ENCODE peak calls at places on chromosomes 3 and 15, in six cellular contexts. One of them, this sample, is unnamed.

GRCh38 chr15:62895905-62896316 is 146.6 kb upstream of the TPM1 start:
- DNase-seq in left cardiac atrium: no peak
- DNase-seq in AG10803: peak
- DNase-seq in iris pigment epithelial cell: peak
- DNase-seq in thoracic aorta: no peak
- DNase-seq in AG08396: peak
- DNase-seq in this sample: no peak

GRCh38 chr3:175346573-175347356 is 487.6 kb downstream of the NAALADL2 start:
- DNase-seq in left cardiac atrium: peak
- DNase-seq in AG10803: peak
- DNase-seq in iris pigment epithelial cell: peak
- DNase-seq in thoracic aorta: peak
- DNase-seq in AG08396: peak
- DNase-seq in this sample: peak

GRCh38 chr15:58472821-58473581 is 41.2 kb downstream of the LIPC start:
- DNase-seq in left cardiac atrium: no peak
- DNase-seq in AG10803: no peak
- DNase-seq in iris pigment epithelial cell: peak
- DNase-seq in thoracic aorta: no peak
- DNase-seq in AG08396: no peak
- DNase-seq in this sample: no peak

GRCh38 chr3:64392001-64392400 is 166.7 kb upstream of the PRICKLE2 start:
- DNase-seq in left cardiac atrium: no peak
- DNase-seq in AG10803: peak
- DNase-seq in iris pigment epithelial cell: no peak
- DNase-seq in thoracic aorta: no peak
- DNase-seq in AG08396: no peak
- DNase-seq in this sample: no peak

GRCh38 chr15:70195171-70195807 is 97.6 kb upstream of the TLE3 start:
- DNase-seq in left cardiac atrium: no peak
- DNase-seq in AG10803: no peak
- DNase-seq in iris pigment epithelial cell: no peak
- DNase-seq in thoracic aorta: no peak
- DNase-seq in AG08396: no peak
- DNase-seq in this sample: no peak

GRCh38 chr15:80579611-80580010 is 115.5 kb upstream of the ABHD17C start:
- DNase-seq in left cardiac atrium: no peak
- DNase-seq in AG10803: no peak
- DNase-seq in iris pigment epithelial cell: no peak
- DNase-seq in thoracic aorta: no peak
- DNase-seq in AG08396: no peak
- DNase-seq in this sample: no peak

GRCh38 chr3:71831599-71831998 is 46.7 kb upstream of the PROK2 start:
- DNase-seq in left cardiac atrium: no peak
- DNase-seq in AG10803: peak
- DNase-seq in iris pigment epithelial cell: peak
- DNase-seq in thoracic aorta: no peak
- DNase-seq in AG08396: no peak
- DNase-seq in this sample: no peak

GRCh38 chr15:83061680-83062079 is 5.4 kb downstream of the BTBD1 start:
- DNase-seq in left cardiac atrium: no peak
- DNase-seq in AG10803: peak
- DNase-seq in iris pigment epithelial cell: peak
- DNase-seq in thoracic aorta: no peak
- DNase-seq in AG08396: no peak
- DNase-seq in this sample: no peak

GRCh38 chr3:88219138-88219792 is 69.5 kb downstream of the C3orf38 start:
- DNase-seq in left cardiac atrium: no peak
- DNase-seq in AG10803: peak
- DNase-seq in iris pigment epithelial cell: peak
- DNase-seq in thoracic aorta: no peak
- DNase-seq in AG08396: peak
- DNase-seq in this sample: no peak

GRCh38 chr3:140408252-140408651 is 269.6 kb upstream of the TRIM42 start:
- DNase-seq in left cardiac atrium: no peak
- DNase-seq in AG10803: no peak
- DNase-seq in iris pigment epithelial cell: no peak
- DNase-seq in thoracic aorta: no peak
- DNase-seq in AG08396: no peak
- DNase-seq in this sample: no peak

GRCh38 chr3:18656410-18656809 is 231.3 kb upstream of the SATB1 start:
- DNase-seq in left cardiac atrium: no peak
- DNase-seq in AG10803: no peak
- DNase-seq in iris pigment epithelial cell: no peak
- DNase-seq in thoracic aorta: no peak
- DNase-seq in AG08396: no peak
- DNase-seq in this sample: no peak

GRCh38 chr15:71708052-71708432 is 102.3 kb upstream of the NR2E3 start:
- DNase-seq in left cardiac atrium: peak
- DNase-seq in AG10803: peak
- DNase-seq in iris pigment epithelial cell: no peak
- DNase-seq in thoracic aorta: no peak
- DNase-seq in AG08396: no peak
- DNase-seq in this sample: no peak

GRCh38 chr3:140438736-140439505 is 238.9 kb upstream of the TRIM42 start:
- DNase-seq in left cardiac atrium: no peak
- DNase-seq in AG10803: no peak
- DNase-seq in iris pigment epithelial cell: no peak
- DNase-seq in thoracic aorta: no peak
- DNase-seq in AG08396: no peak
- DNase-seq in this sample: no peak